ENCODE peak calls at places on chromosomes 11 and 22, in eight cellular contexts. C, I, J, W, Y, P, Z and B are unnamed samples.

GRCh38 chr11:82174610-82175009 is 559.1 kb downstream of the FAM181B start:
- DNase-seq in Y (peak; percentile 11), W (no peak), Z (no peak), P (no peak), I (no peak), J (no peak), C (no peak), B (no peak)

GRCh38 chr22:37314315-37315046 is 32.2 kb downstream of the CYTH4 start:
- DNase-seq in P (no peak), I (no peak), C (no peak), Y (peak; percentile 79), W (no peak), J (no peak), Z (no peak), B (no peak)

GRCh38 chr11:133986545-133986944 is 29.8 kb upstream of the IGSF9B start:
- DNase-seq in P (no peak), J (no peak), I (no peak), W (no peak), Z (no peak), Y (no peak), C (no peak), B (no peak)

GRCh38 chr11:112004389-112004788 is 20.8 kb upstream of the DLAT start:
- DNase-seq in I (no peak), Y (peak; percentile 53), C (peak; percentile 53), P (no peak), W (no peak), Z (no peak), J (no peak), B (no peak)

GRCh38 chr11:13786688-13787087 is 118.2 kb downstream of the FAR1 start:
- DNase-seq in P (no peak), J (no peak), W (no peak), I (no peak), Z (no peak), Y (no peak), C (no peak), B (no peak)

GRCh38 chr11:122139595-122139866 is 23.5 kb upstream of the BLID start:
- DNase-seq in Y (no peak), I (no peak), Z (no peak), J (no peak), W (no peak), P (no peak), C (no peak), B (no peak)

GRCh38 chr22:50338860-50339462 is 4.2 kb upstream of the PPP6R2 start:
- DNase-seq in I (no peak), J (no peak), Y (no peak), W (no peak), Z (no peak), P (no peak), C (no peak), B (no peak)

GRCh38 chr11:84720706-84721402 is 906.3 kb downstream of the DLG2 start:
- DNase-seq in Z (no peak), I (no peak), J (peak; percentile 47), C (peak; percentile 36), W (no peak), P (no peak), Y (peak; percentile 7), B (no peak)

GRCh38 chr11:122440783-122441701 is 214.5 kb upstream of the UBASH3B start:
- DNase-seq in J (peak; percentile 32), P (no peak), I (peak; percentile 19), C (peak; percentile 42), Z (no peak), Y (peak; percentile 52), W (no peak), B (no peak)

GRCh38 chr11:131471976-131472375 is 101.6 kb downstream of the NTM start:
- DNase-seq in J (no peak), W (no peak), Z (no peak), I (no peak), P (no peak), Y (no peak), C (no peak), B (no peak)

GRCh38 chr11:129278586-129279319 is 86.6 kb upstream of the ARHGAP32 start:
- DNase-seq in J (peak; percentile 56), W (no peak), Z (peak; percentile 16), C (peak; percentile 21), P (no peak), I (no peak), Y (peak; percentile 11), B (no peak)

GRCh38 chr11:123145661-123146060 is 49.4 kb downstream of the CLMP start:
- DNase-seq in Y (no peak), Z (no peak), J (peak; percentile 16), I (no peak), P (no peak), C (no peak), W (no peak), B (no peak)

GRCh38 chr11:57746920-57747319 is 4.7 kb downstream of the BTBD18 start:
- DNase-seq in W (no peak), Z (no peak), C (no peak), J (no peak), Y (no peak), P (no peak), I (no peak), B (no peak)

GRCh38 chr11:57752954-57753353 is 1.3 kb upstream of the BTBD18 start:
- DNase-seq in I (no peak), J (no peak), P (no peak), Y (no peak), Z (no peak), C (no peak), W (no peak), B (no peak)

DNA sequence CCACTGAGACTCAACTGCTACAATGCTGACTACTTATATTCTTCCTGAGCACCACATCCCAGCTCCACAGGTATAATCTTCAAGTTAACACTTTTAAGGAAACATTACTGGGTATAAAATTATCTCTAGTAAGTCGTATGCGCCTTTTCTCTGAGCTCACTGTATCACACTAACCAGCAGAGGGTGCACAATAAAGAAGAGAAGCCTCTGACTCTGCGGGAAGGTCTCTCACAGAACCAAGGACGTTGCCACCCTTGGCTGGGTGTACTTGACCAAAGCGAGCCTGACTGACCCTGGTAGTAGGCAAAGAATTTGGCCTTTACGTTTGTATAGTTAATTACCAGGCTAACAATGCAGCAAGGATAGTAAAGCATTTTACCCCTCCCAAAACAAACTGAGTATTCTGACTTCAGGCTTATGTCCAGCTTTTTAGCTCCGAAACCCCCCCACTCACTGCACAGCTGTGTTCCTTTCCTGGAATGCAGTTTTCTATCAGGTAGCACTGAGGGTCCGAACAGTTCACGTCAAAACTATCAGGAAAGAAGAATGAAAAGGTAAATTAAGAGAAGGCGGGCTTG is at the start of gene BTBD18:
- DNase-seq in Z (no peak), Y (peak; percentile 63), J (no peak), I (no peak), W (no peak), C (peak; percentile 38), P (no peak), B (no peak)
- TF ChIP-seq CTCF in Z (no peak), Y (peak; percentile 43), J (peak; percentile 34), I (peak; percentile 33), W (peak; percentile 65), C (no peak), P (peak; percentile 22), B (peak; percentile 73)

GRCh38 chr22:19854778-19855503 is at the start of the genes GNB1L and RTL10:
- DNase-seq in W (peak; percentile 99), C (peak; percentile 97), Z (peak; percentile 94), I (peak; percentile 93), P (peak; percentile 97), Y (peak; percentile 98), J (peak; percentile 98), B (peak; percentile 98)
- TF ChIP-seq CTCF in W (peak; percentile 17), C (no peak), Z (no peak), I (peak; percentile 42), P (no peak), Y (no peak), J (no peak), B (peak; percentile 21)

GRCh38 chr11:68724293-68724692 is 27.0 kb downstream of the TESMIN start:
- DNase-seq in I (no peak), C (no peak), Y (peak; percentile 70), J (no peak), P (no peak), W (no peak), Z (no peak), B (no peak)

GRCh38 chr11:68722143-68722542 is 29.2 kb downstream of the TESMIN start:
- DNase-seq in J (no peak), I (no peak), P (no peak), Z (no peak), Y (no peak), W (no peak), C (no peak), B (no peak)

GRCh38 chr11:68727783-68728182 is 23.5 kb downstream of the TESMIN start:
- DNase-seq in P (no peak), I (no peak), Z (no peak), W (no peak), Y (peak; percentile 34), J (no peak), C (no peak), B (no peak)
- TF ChIP-seq CTCF in P (no peak), I (no peak), Z (no peak), W (peak; percentile 12), Y (no peak), J (no peak), C (no peak), B (no peak)

GRCh38 chr11:73185680-73186293 is 32.3 kb upstream of the P2RY2 start:
- DNase-seq in Z (no peak), P (no peak), W (no peak), J (no peak), I (no peak), C (no peak), Y (peak; percentile 87), B (no peak)

GRCh38 chr11:73186294-73186850 is 31.7 kb upstream of the P2RY2 start:
- DNase-seq in W (no peak), J (no peak), Z (no peak), C (no peak), P (no peak), Y (peak; percentile 80), I (no peak), B (no peak)

GRCh38 chr11:73186886-73187285 is 31.2 kb upstream of the P2RY2 start:
- DNase-seq in J (no peak), P (no peak), W (no peak), Y (no peak), I (no peak), Z (no peak), C (no peak), B (no peak)

GRCh38 chr11:73184953-73185671 is 33.0 kb upstream of the P2RY2 start:
- DNase-seq in W (no peak), P (peak; percentile 49), Y (peak; percentile 93), J (peak; percentile 70), Z (peak; percentile 44), I (no peak), C (peak; percentile 75), B (no peak)

DNA sequence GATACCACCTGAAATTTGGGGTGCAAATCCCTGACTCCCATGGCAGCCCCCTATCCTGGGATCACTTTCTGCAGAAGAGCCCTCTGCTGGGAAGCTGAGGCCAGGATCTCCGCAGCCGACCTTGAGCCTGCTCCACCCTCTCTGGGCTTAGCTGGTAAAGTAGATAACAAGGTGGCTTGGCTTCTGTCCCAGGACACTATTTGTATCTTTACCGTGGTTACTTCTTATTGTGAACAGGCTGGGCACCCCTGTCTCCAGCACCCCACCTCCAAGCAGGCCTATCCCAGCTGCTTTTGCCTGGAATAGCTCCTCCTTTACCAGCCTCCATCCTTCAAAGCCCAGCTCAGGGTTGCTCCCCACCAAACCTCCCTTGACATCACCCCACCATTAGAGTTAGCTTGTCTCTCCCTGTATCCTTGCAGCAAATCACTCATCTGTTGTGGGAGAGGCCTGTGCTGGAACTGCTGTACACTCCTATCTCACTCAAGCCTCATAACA is 35.2 kb upstream of the P2RY2 start:
- DNase-seq in C (no peak), J (no peak), Y (no peak), Z (no peak), P (no peak), W (no peak), I (no peak), B (no peak)
- TF ChIP-seq CTCF in C (no peak), J (no peak), Y (no peak), Z (no peak), P (no peak), W (no peak), I (no peak), B (no peak)